ENCODE peak calls at places on chromosome 7, in four cellular contexts. C, Z, E and G are unnamed samples.

GRCh38 chr7:49229246-49229645 is 304.9 kb downstream of the CDC14C start:
- DNase-seq in C (no peak), Z (no peak), E (no peak), G (no peak)

GRCh38 chr7:19119372-19119771 is 1.9 kb upstream of the TWIST1 start:
- DNase-seq in C (no peak), Z (no peak), E (no peak), G (no peak)

GRCh38 chr7:66082083-66082482 is 6.5 kb downstream of the ASL start:
- DNase-seq in C (no peak), Z (no peak), E (no peak), G (no peak)

GRCh38 chr7:105438254-105438653 is 49.5 kb upstream of the SRPK2 start:
- DNase-seq in C (no peak), Z (no peak), E (no peak), G (no peak)

GRCh38 chr7:157807510-157807909 is 470.7 kb downstream of the DNAJB6 start:
- DNase-seq in C (no peak), Z (no peak), E (no peak), G (no peak)

GRCh38 chr7:68250143-68250542 is 1253.5 kb downstream of the TYW1 start:
- DNase-seq in C (no peak), Z (no peak), E (no peak), G (no peak)

GRCh38 chr7:69067397-69067796 is 530.9 kb upstream of the AUTS2 start:
- DNase-seq in C (no peak), Z (no peak), E (no peak), G (peak)

GRCh38 chr7:157018328-157018996 is 8.0 kb upstream of the MNX1 start:
- DNase-seq in C (no peak), Z (no peak), E (no peak), G (no peak)

GRCh38 chr7:141992154-141992553 is 3.5 kb upstream of the MGAM start:
- DNase-seq in C (no peak), Z (no peak), E (no peak), G (no peak)

GRCh38 chr7:104017001-104017400 is 27.5 kb upstream of the RELN start:
- DNase-seq in C (no peak), Z (no peak), E (no peak), G (no peak)

GRCh38 chr7:27174077-27175004 is at the start of gene HOXA10:
- DNase-seq in C (peak), Z (no peak), E (no peak), G (no peak)
- TF ChIP-seq POLR2A in C (peak), Z (no peak), E (no peak), G (no peak)

GRCh38 chr7:128832880-128833147 is 2.6 kb downstream of the FLNC start:
- DNase-seq in C (no peak), Z (no peak), E (no peak), G (no peak)

GRCh38 chr7:128831178-128831993 is 1.2 kb downstream of the FLNC start:
- DNase-seq in C (peak), Z (no peak), E (no peak), G (no peak)

GRCh38 chr7:128833148-128833938 is 3.1 kb downstream of the FLNC start:
- DNase-seq in C (peak), Z (no peak), E (no peak), G (peak)

GRCh38 chr7:128833939-128834310 is 3.7 kb downstream of the FLNC start:
- DNase-seq in C (no peak), Z (no peak), E (no peak), G (no peak)

GRCh38 chr7:128831994-128832879 is 2.0 kb downstream of the FLNC start:
- DNase-seq in C (peak), Z (no peak), E (no peak), G (no peak)
- TF ChIP-seq POLR2A in C (no peak), Z (no peak), E (no peak), G (no peak)

GRCh38 chr7:55516399-55516798 is 55.9 kb downstream of the VOPP1 start:
- DNase-seq in C (no peak), Z (no peak), E (no peak), G (no peak)
- TF ChIP-seq POLR2A in C (no peak), Z (no peak), E (no peak), G (no peak)

GRCh38 chr7:130491841-130492518 is at the start of gene MEST:
- DNase-seq in C (peak), Z (no peak), E (no peak), G (peak)
- TF ChIP-seq POLR2A in C (peak), Z (no peak), E (no peak), G (no peak)

DNA sequence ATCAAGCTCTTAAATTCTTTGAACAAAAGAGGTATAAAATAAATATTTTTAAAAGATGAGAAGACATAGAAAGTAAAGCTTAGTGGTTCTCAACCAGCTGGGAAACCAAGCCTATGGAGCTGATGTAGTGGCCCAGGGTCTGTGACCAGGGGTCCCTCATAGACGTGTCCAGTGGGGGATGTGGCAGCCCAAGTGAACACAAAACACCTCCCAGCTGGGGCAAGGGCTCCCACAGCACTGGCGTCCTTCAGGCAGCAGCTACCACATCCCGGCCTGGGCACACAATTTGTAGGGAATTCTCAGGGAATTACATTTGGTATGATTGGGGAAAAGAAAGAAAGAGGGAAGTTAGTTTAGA is 17.8 kb upstream of the CCDC71L start:
- DNase-seq in C (no peak), Z (no peak), E (no peak), G (no peak)
- TF ChIP-seq POLR2A in C (no peak), Z (no peak), E (no peak), G (no peak)

GRCh38 chr7:99468336-99468918 is 2.5 kb upstream of the ATP5MF start:
- DNase-seq in C (no peak), Z (no peak), E (no peak), G (no peak)

GRCh38 chr7:99476107-99476506 is 3.4 kb downstream of the ZNF789 start:
- DNase-seq in C (no peak), Z (no peak), E (no peak), G (no peak)

GRCh38 chr7:99473315-99473596 is 566 bp downstream of the ZNF789 start:
- DNase-seq in C (peak), Z (peak), E (no peak), G (peak)

GRCh38 chr7:99469381-99470065 is 3.2 kb upstream of the ZNF789 start:
- DNase-seq in C (no peak), Z (no peak), E (no peak), G (no peak)

DNA sequence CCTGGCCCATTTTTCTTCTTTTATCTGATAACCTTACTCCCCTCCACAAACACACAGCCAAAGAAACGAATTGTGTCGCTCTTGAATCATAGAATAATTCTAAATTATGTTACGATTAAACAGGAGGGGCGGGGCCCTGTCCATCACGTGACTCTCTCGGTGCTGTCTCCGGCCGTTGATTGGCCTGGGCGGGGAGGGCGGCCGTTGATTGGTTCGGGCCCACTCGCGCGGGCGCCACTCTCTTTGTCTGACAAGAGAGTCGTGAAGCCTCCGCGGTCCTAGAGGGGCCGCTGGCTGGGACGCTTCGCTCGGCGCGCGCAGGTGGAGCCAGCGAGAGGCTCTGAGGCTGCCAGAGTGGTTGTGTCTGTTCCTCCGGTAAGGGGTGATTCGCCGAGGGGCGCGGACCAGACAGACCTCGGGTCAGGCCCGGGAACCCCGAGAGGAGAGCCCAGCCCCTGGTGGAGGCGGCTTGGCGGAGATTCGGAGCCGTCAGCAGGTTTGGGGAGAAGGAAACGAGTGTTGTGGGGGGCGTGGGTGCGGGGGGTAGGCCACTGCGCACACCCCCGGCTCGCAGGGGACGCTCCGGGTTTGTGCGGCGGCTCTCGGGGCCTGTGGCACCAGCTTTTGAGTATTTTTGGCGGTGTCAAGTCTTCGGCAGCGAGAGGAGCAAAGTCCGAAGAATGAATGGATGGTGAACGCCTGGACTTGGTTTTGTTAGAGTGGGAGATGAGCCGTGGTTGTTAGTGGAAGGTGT is at the start of gene ZNF789:
- DNase-seq in C (peak), Z (peak), E (peak), G (peak)
- TF ChIP-seq POLR2A in C (no peak), Z (peak), E (peak), G (peak)

GRCh38 chr7:92832623-92833023 is 3.8 kb downstream of the CDK6 start:
- DNase-seq in C (no peak), Z (no peak), E (no peak), G (no peak)
- TF ChIP-seq POLR2A in C (no peak), Z (no peak), E (no peak), G (no peak)